ENCODE peak calls at places on chromosomes 2 and 18, in four cellular contexts. G, F, S and B are unnamed samples.

GRCh38 chr18:10090668-10091067 is 176.9 kb downstream of the VAPA start:
- DNase-seq in G (no peak), F (no peak), S (no peak), B (no peak)

GRCh38 chr2:157193461-157193860 is 64.0 kb upstream of the GALNT5 start:
- DNase-seq in G (no peak), F (no peak), S (no peak), B (no peak)

GRCh38 chr2:230843130-230843529 is 21.6 kb upstream of the ITM2C start:
- DNase-seq in G (no peak), F (no peak), S (no peak), B (no peak)

GRCh38 chr18:3230401-3231334 is 10.9 kb upstream of the MYOM1 start:
- DNase-seq in G (no peak), F (no peak), S (no peak), B (no peak)

GRCh38 chr2:1823187-1824169 is 79.2 kb upstream of the PXDN start:
- DNase-seq in G (no peak), F (peak; percentile 52), S (no peak), B (no peak)

GRCh38 chr2:164126960-164127359 is 391.2 kb upstream of the FIGN start:
- DNase-seq in G (no peak), F (no peak), S (no peak), B (no peak)

GRCh38 chr18:46502444-46502843 is 154.6 kb downstream of the LOXHD1 start:
- DNase-seq in G (no peak), F (no peak), S (no peak), B (no peak)

GRCh38 chr2:121382744-121383143 is 97.7 kb upstream of the TFCP2L1 start:
- DNase-seq in G (no peak), F (no peak), S (no peak), B (no peak)

GRCh38 chr2:98348066-98348561 is 1.9 kb downstream of the CNGA3 start:
- DNase-seq in G (no peak), F (no peak), S (no peak), B (no peak)

GRCh38 chr2:109582928-109583895 is 30.6 kb downstream of the SEPTIN10 start:
- DNase-seq in G (no peak), F (no peak), S (no peak), B (no peak)
- TF ChIP-seq CTCF in G (peak; percentile 18), F (no peak), S (no peak), B (peak; percentile 35)

GRCh38 chr2:10234013-10234306 is 68.7 kb upstream of the HPCAL1 start:
- DNase-seq in G (no peak), F (no peak), S (no peak), B (no peak)
- TF ChIP-seq CTCF in G (no peak), F (no peak), S (no peak), B (peak; percentile 37)

DNA sequence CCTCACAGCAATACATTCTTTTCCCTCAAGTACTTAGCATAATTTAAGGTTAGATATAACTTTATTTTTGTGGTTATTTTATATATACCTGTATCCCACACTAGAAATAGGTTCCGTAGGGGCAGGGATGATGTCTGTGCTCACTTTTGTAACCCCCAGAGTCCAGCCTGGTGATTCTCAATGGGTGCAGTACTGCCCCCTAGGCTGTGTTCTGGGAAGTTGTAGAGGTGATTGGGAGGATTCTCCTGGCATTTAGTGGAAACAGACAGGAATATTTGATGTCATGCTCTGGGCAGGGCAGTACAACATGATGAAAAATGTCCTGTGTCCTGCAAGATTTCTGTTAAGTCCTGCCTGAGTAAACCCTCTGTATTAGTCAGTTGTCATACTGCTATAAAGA is 333.3 kb downstream of the PLCL1 start:
- DNase-seq in G (no peak), F (no peak), S (no peak), B (no peak)
- TF ChIP-seq CTCF in G (no peak), F (no peak), S (no peak), B (peak; percentile 34)

GRCh38 chr2:203083328-203083727 is 68.7 kb downstream of the NBEAL1 start:
- DNase-seq in G (no peak), F (no peak), S (no peak), B (no peak)
- TF ChIP-seq CTCF in G (no peak), F (no peak), S (no peak), B (no peak)

GRCh38 chr2:95320986-95321767 is 24.0 kb downstream of the KCNIP3 start:
- DNase-seq in G (peak; percentile 88), F (no peak), S (peak; percentile 54), B (no peak)

GRCh38 chr2:95325026-95325425 is 27.9 kb downstream of the KCNIP3 start:
- DNase-seq in G (no peak), F (no peak), S (peak; percentile 45), B (no peak)

GRCh38 chr2:95325590-95326432 is 28.7 kb downstream of the KCNIP3 start:
- DNase-seq in G (no peak), F (no peak), S (no peak), B (no peak)

GRCh38 chr2:95326433-95327140 is 29.4 kb downstream of the KCNIP3 start:
- DNase-seq in G (no peak), F (no peak), S (peak; percentile 79), B (no peak)

GRCh38 chr2:95323347-95324155 is 26.4 kb downstream of the KCNIP3 start:
- DNase-seq in G (no peak), F (no peak), S (peak; percentile 69), B (no peak)
- TF ChIP-seq CTCF in G (peak; percentile 44), F (peak; percentile 15), S (peak; percentile 24), B (peak; percentile 64)